ENCODE peak calls at places on chromosomes 16 and 17, in four cellular contexts. One of them, this sample, is unnamed.

GRCh38 chr17:51120357-51120738 is 320 bp downstream of the SPAG9 start:
- DNase-seq in natural killer cell treated with Interleukin-12 subunit alpha and Interleukin-12 subunit beta and Interleukin-15 and Interleukin-18, amount 100 ng/mL, for 72 hours: peak
- DNase-seq in dorsolateral prefrontal cortex: peak
- DNase-seq in H54: peak
- DNase-seq in this sample: peak

GRCh38 chr17:76246080-76247066 is 6.1 kb upstream of the RNF157 start:
- DNase-seq in natural killer cell treated with Interleukin-12 subunit alpha and Interleukin-12 subunit beta and Interleukin-15 and Interleukin-18, amount 100 ng/mL, for 72 hours: no peak
- DNase-seq in dorsolateral prefrontal cortex: no peak
- DNase-seq in H54: no peak
- DNase-seq in this sample: no peak

GRCh38 chr16:27241658-27242057 is 26.9 kb downstream of the NSMCE1 start:
- DNase-seq in natural killer cell treated with Interleukin-12 subunit alpha and Interleukin-12 subunit beta and Interleukin-15 and Interleukin-18, amount 100 ng/mL, for 72 hours: no peak
- DNase-seq in dorsolateral prefrontal cortex: no peak
- DNase-seq in H54: no peak
- DNase-seq in this sample: no peak

GRCh38 chr16:72561-73537 is at the start of gene RHBDF1:
- DNase-seq in natural killer cell treated with Interleukin-12 subunit alpha and Interleukin-12 subunit beta and Interleukin-15 and Interleukin-18, amount 100 ng/mL, for 72 hours: no peak
- DNase-seq in dorsolateral prefrontal cortex: no peak
- DNase-seq in H54: peak
- DNase-seq in this sample: peak

GRCh38 chr16:24539850-24540484 is 601 bp downstream of the RBBP6 start:
- DNase-seq in natural killer cell treated with Interleukin-12 subunit alpha and Interleukin-12 subunit beta and Interleukin-15 and Interleukin-18, amount 100 ng/mL, for 72 hours: peak
- DNase-seq in dorsolateral prefrontal cortex: peak
- DNase-seq in H54: no peak
- DNase-seq in this sample: peak

GRCh38 chr16:66923247-66923851 is 2.0 kb downstream of the RRAD start:
- DNase-seq in natural killer cell treated with Interleukin-12 subunit alpha and Interleukin-12 subunit beta and Interleukin-15 and Interleukin-18, amount 100 ng/mL, for 72 hours: no peak
- DNase-seq in dorsolateral prefrontal cortex: no peak
- DNase-seq in H54: no peak
- DNase-seq in this sample: no peak

GRCh38 chr16:11583889-11584565 is 2.7 kb downstream of the LITAF start:
- DNase-seq in natural killer cell treated with Interleukin-12 subunit alpha and Interleukin-12 subunit beta and Interleukin-15 and Interleukin-18, amount 100 ng/mL, for 72 hours: peak
- DNase-seq in dorsolateral prefrontal cortex: no peak
- DNase-seq in H54: no peak
- DNase-seq in this sample: peak

GRCh38 chr16:70680495-70681381 is 5.1 kb downstream of the MTSS2 start:
- DNase-seq in natural killer cell treated with Interleukin-12 subunit alpha and Interleukin-12 subunit beta and Interleukin-15 and Interleukin-18, amount 100 ng/mL, for 72 hours: no peak
- DNase-seq in dorsolateral prefrontal cortex: no peak
- DNase-seq in H54: no peak
- DNase-seq in this sample: no peak

GRCh38 chr17:83124871-83125514 is 45.6 kb downstream of the METRNL start:
- DNase-seq in natural killer cell treated with Interleukin-12 subunit alpha and Interleukin-12 subunit beta and Interleukin-15 and Interleukin-18, amount 100 ng/mL, for 72 hours: peak
- DNase-seq in dorsolateral prefrontal cortex: no peak
- DNase-seq in H54: no peak
- DNase-seq in this sample: no peak